ENCODE peak calls at places on chromosomes 3 and 15, in five cellular contexts. Y, G, U, O and Q are unnamed samples.

GRCh38 chr3:188234172-188234571 is 80.2 kb downstream of the LPP start:
- DNase-seq in U (no peak), G (no peak), O (no peak), Y (no peak), Q (no peak)

GRCh38 chr3:123632161-123632655 is 47.4 kb upstream of the HACD2 start:
- DNase-seq in G (peak; percentile 22), U (no peak), Y (peak; percentile 44), O (no peak), Q (peak; percentile 64)

GRCh38 chr3:37271636-37272035 is 97.3 kb upstream of the LRRFIP2 start:
- DNase-seq in U (no peak), G (no peak), Y (no peak), O (no peak), Q (no peak)

GRCh38 chr15:96428742-96429141 is 98.2 kb downstream of the NR2F2 start:
- DNase-seq in G (no peak), O (no peak), U (no peak), Y (no peak), Q (no peak)

GRCh38 chr15:100623301-100623700 is 20.9 kb downstream of the ASB7 start:
- DNase-seq in O (no peak), Y (no peak), U (no peak), G (no peak), Q (no peak)

GRCh38 chr15:69035205-69035917 is 20.9 kb downstream of the NOX5 start:
- DNase-seq in U (no peak), Y (peak; percentile 60), G (peak; percentile 63), O (peak; percentile 50), Q (peak; percentile 85)

GRCh38 chr15:70258369-70259029 is 160.8 kb upstream of the TLE3 start:
- DNase-seq in G (no peak), U (peak; percentile 25), Y (no peak), O (no peak), Q (peak; percentile 18)

GRCh38 chr3:189773056-189773455 is 141.9 kb downstream of the TP63 start:
- DNase-seq in G (no peak), U (no peak), O (no peak), Y (no peak), Q (no peak)

GRCh38 chr3:89562373-89562772 is 455.0 kb downstream of the EPHA3 start:
- DNase-seq in Y (no peak), U (no peak), O (no peak), G (no peak), Q (no peak)

GRCh38 chr3:152348436-152349177 is 79.9 kb downstream of the MBNL1 start:
- DNase-seq in O (no peak), G (no peak), U (no peak), Y (peak; percentile 4), Q (no peak)

GRCh38 chr3:155292133-155292532 is 1.4 kb downstream of the STRIT1 start:
- DNase-seq in Y (no peak), O (no peak), G (no peak), U (no peak), Q (no peak)

GRCh38 chr15:29890761-29891457 is 68.6 kb upstream of the TJP1 start:
- DNase-seq in Y (no peak), U (no peak), O (no peak), G (no peak), Q (no peak)

GRCh38 chr15:47820780-47821319 is 103.5 kb downstream of the SEMA6D start:
- DNase-seq in G (no peak), Y (no peak), U (no peak), O (no peak), Q (no peak)

GRCh38 chr3:158313344-158313927 is 203.5 kb downstream of the RSRC1 start:
- DNase-seq in O (no peak), G (peak; percentile 27), Y (peak; percentile 61), U (no peak), Q (no peak)

GRCh38 chr3:134929976-134930375 is 134.9 kb downstream of the EPHB1 start:
- DNase-seq in U (no peak), G (no peak), Y (no peak), O (no peak), Q (no peak)

GRCh38 chr3:105827959-105828358 is 40.9 kb downstream of the CBLB start:
- DNase-seq in G (no peak), O (no peak), U (no peak), Y (no peak), Q (peak; percentile 7)

GRCh38 chr15:55937040-55937439 is 56.4 kb downstream of the NEDD4 start:
- DNase-seq in O (no peak), G (no peak), Y (no peak), U (no peak), Q (no peak)

GRCh38 chr3:142174559-142174958 is 25.2 kb upstream of the TFDP2 start:
- DNase-seq in U (no peak), Y (no peak), O (no peak), G (no peak), Q (no peak)

GRCh38 chr3:124707667-124708066 is 22.6 kb upstream of the UMPS start:
- DNase-seq in O (no peak), U (no peak), G (peak; percentile 35), Y (no peak), Q (peak; percentile 26)

GRCh38 chr3:168863561-168863960 is 767.8 kb upstream of the GOLIM4 start:
- DNase-seq in Y (no peak), U (no peak), O (no peak), G (no peak), Q (no peak)

GRCh38 chr15:76337047-76337738 is 620 bp downstream of the ISL2 start:
- DNase-seq in G (peak; percentile 39), Y (peak; percentile 21), U (no peak), O (peak; percentile 35), Q (peak; percentile 72)